ENCODE peak calls at places on chromosomes 1 and 21, in ten cellular contexts. Q, U, R, Y, B, H, V, F, O and N are unnamed samples.

GRCh38 chr1:169368406-169368769 is 393 bp downstream of the BLZF1 start:
- DNase-seq in Q (no peak), U (no peak), R (no peak), Y (peak; percentile 23), B (no peak), H (peak; percentile 45), V (peak; percentile 23), F (peak; percentile 16), O (peak; percentile 38), N (no peak)

GRCh38 chr1:43238104-43238503 is 31.7 kb upstream of the TMEM125 start:
- DNase-seq in Q (no peak), U (no peak), R (peak; percentile 92), Y (peak; percentile 83), B (peak; percentile 65), H (peak; percentile 70), V (peak; percentile 52), F (peak; percentile 62), O (peak; percentile 89), N (peak; percentile 49)

GRCh38 chr1:31523769-31524168 is 52.5 kb upstream of the TINAGL1 start:
- DNase-seq in Q (no peak), U (no peak), R (no peak), Y (peak; percentile 68), B (no peak), H (peak; percentile 78), V (peak; percentile 87), F (no peak), O (no peak), N (no peak)

GRCh38 chr1:50562106-50562505 is 138.9 kb upstream of the DMRTA2 start:
- DNase-seq in Q (no peak), U (no peak), R (no peak), Y (no peak), B (no peak), H (no peak), V (no peak), F (no peak), O (no peak), N (no peak)

GRCh38 chr1:203354246-203354645 is 3.3 kb upstream of the FMOD start:
- DNase-seq in Q (no peak), U (no peak), R (no peak), Y (no peak), B (no peak), H (no peak), V (no peak), F (no peak), O (no peak), N (no peak)

GRCh38 chr1:53327183-53327941 is 508 bp downstream of the LRP8 start:
- DNase-seq in Q (no peak), U (no peak), R (peak; percentile 76), Y (peak; percentile 26), B (peak; percentile 69), H (peak; percentile 33), V (peak; percentile 48), F (peak; percentile 40), O (peak; percentile 60), N (peak; percentile 67)

GRCh38 chr1:232568331-232568852 is 61.5 kb downstream of the SIPA1L2 start:
- DNase-seq in Q (no peak), U (no peak), R (no peak), Y (no peak), B (no peak), H (peak; percentile 32), V (no peak), F (no peak), O (no peak), N (no peak)

GRCh38 chr1:202280595-202280994 is 61.1 kb downstream of the UBE2T start:
- DNase-seq in Q (no peak), U (no peak), R (peak; percentile 31), Y (no peak), B (no peak), H (no peak), V (no peak), F (no peak), O (peak; percentile 17), N (no peak)

GRCh38 chr21:24939288-24939687 is 668.0 kb downstream of the MRPL39 start:
- DNase-seq in Q (no peak), U (no peak), R (no peak), Y (peak; percentile 23), B (no peak), H (no peak), V (no peak), F (no peak), O (no peak), N (no peak)

GRCh38 chr1:21725738-21726392 is 56.7 kb upstream of the RAP1GAP start:
- DNase-seq in Q (no peak), U (no peak), R (no peak), Y (no peak), B (no peak), H (no peak), V (no peak), F (no peak), O (peak; percentile 16), N (no peak)

GRCh38 chr1:157135646-157136045 is 2.5 kb downstream of the ETV3 start:
- DNase-seq in Q (no peak), U (no peak), R (no peak), Y (no peak), B (no peak), H (no peak), V (no peak), F (no peak), O (no peak), N (no peak)

GRCh38 chr1:58721247-58721820 is 21.5 kb upstream of the MYSM1 start:
- DNase-seq in Q (no peak), U (no peak), R (no peak), Y (no peak), B (no peak), H (peak; percentile 45), V (no peak), F (no peak), O (no peak), N (no peak)

GRCh38 chr21:31132574-31133242 is 94.4 kb upstream of the KRTAP19-8 start:
- DNase-seq in Q (no peak), U (no peak), R (no peak), Y (peak; percentile 43), B (peak; percentile 17), H (no peak), V (peak; percentile 82), F (no peak), O (no peak), N (peak; percentile 23)

GRCh38 chr21:32472890-32473765 is 60.6 kb downstream of the EVA1C start:
- DNase-seq in Q (no peak), U (no peak), R (no peak), Y (no peak), B (no peak), H (no peak), V (no peak), F (no peak), O (no peak), N (no peak)

GRCh38 chr1:192878249-192878648 is 69.4 kb downstream of the RGS2 start:
- DNase-seq in Q (no peak), U (no peak), R (no peak), Y (peak; percentile 31), B (no peak), H (no peak), V (no peak), F (no peak), O (no peak), N (no peak)

GRCh38 chr1:160127865-160128523 is 12.4 kb downstream of the ATP1A2 start:
- DNase-seq in Q (no peak), U (peak; percentile 13), R (no peak), Y (no peak), B (no peak), H (peak; percentile 42), V (no peak), F (no peak), O (no peak), N (no peak)

DNA sequence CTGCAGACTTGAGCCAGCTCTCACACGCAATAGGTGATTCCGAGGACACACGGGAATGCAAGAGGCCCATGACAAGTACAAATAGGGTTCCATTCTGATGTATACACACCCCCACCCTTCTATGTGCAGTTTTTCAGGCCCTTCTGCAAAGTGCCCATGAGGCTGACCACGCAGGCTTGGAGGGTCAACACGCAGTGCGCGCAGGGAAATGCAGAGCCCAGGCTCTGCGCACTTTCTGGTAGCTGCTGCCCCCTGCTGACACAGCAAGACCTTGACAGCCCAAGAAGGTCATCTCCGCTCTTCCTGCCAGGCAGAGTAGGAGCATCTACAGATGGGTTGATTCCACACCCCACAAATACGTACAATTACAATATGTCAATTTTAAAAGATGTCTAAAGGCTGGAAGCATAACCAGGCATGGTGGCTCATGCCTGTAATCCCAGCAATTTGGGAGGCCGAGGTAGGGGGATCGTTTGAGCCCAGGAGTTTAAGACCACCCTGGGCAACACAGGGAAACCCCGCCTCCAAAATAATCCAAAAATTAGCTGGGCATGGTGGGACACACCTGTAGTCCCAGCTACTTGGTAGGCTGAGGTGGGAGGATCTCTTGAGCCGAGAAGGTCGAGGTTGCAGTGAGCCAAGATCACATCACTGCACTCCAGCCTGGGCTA is 18.5 kb downstream of the SH3BP5L start:
- DNase-seq in Q (no peak), U (no peak), R (peak; percentile 87), Y (peak; percentile 74), B (peak; percentile 79), H (peak; percentile 42), V (peak; percentile 85), F (no peak), O (peak; percentile 83), N (peak; percentile 66)
- TF ChIP-seq CTCF in Q (peak; percentile 39), U (peak; percentile 70), R (peak; percentile 88), Y (peak; percentile 79), B (peak; percentile 89), H (peak; percentile 71), V (peak; percentile 89), F (peak; percentile 42), O (peak; percentile 81), N (peak; percentile 90)

GRCh38 chr21:28742527-28742926 is 250.2 kb downstream of the LTN1 start:
- DNase-seq in Q (no peak), U (no peak), R (no peak), Y (no peak), B (no peak), H (peak; percentile 54), V (no peak), F (peak; percentile 30), O (no peak), N (no peak)
- TF ChIP-seq CTCF in Q (peak; percentile 8), U (peak; percentile 49), R (peak; percentile 29), Y (no peak), B (no peak), H (peak; percentile 35), V (no peak), F (peak; percentile 23), O (no peak), N (no peak)

GRCh38 chr21:14120091-14120734 is 90.5 kb downstream of the LIPI start:
- DNase-seq in Q (no peak), U (no peak), R (peak; percentile 90), Y (peak; percentile 57), B (peak; percentile 52), H (peak; percentile 44), V (peak; percentile 59), F (peak; percentile 6), O (peak; percentile 82), N (peak; percentile 22)
- TF ChIP-seq CTCF in Q (peak; percentile 52), U (peak; percentile 32), R (peak; percentile 79), Y (peak; percentile 63), B (peak; percentile 99), H (peak; percentile 52), V (peak; percentile 80), F (peak; percentile 67), O (peak; percentile 99), N (peak; percentile 93)

DNA sequence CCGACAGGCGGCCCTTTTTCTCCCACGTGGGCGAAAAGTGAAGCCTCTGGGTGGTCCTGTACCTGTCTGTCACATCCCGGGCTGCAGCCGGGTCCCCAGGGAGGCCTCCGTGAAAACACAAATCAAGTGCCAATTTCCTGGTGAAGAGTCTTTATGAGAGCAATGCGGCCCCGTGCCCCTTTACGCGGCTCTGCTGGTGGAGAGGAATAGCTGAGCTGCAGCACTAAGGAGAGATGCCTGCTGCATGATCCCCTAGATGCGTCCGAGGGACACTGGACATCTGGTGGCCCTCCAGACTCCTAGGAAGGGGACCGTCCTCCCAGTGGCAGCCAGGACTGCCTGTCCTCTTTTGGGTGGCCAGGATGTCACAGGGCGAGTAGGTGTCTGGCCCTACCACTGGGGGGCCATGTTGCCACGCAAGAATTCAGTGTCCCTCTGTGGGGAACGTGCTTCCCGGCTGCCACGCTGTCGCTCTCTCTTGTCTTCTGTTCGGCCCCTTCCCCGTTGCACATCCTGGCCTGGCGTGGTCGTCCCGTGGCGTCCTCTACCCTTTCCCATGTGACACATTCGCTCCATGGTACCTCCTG is 38.7 kb downstream of the COL18A1 start:
- DNase-seq in Q (no peak), U (no peak), R (no peak), Y (no peak), B (no peak), H (no peak), V (peak; percentile 58), F (no peak), O (no peak), N (no peak)
- TF ChIP-seq CTCF in Q (no peak), U (peak; percentile 23), R (no peak), Y (no peak), B (no peak), H (no peak), V (peak; percentile 31), F (no peak), O (no peak), N (no peak)